ENCODE peak calls at places on chromosomes 5 and 9, in ten cellular contexts. U is pancreas, S is gastrocnemius medialis, G is MM.1S, N is prostate gland, I is IMR-90, Y is right lobe of liver, Q is PC-3, L is colonic mucosa, B is heart right ventricle. E is an unnamed sample. For H3K4me1 and H3K36me3, the result is how much of the 10 kb centered on the place peaks cover.

GRCh38 chr5:135824541-135825041 is 9.9 kb upstream of the SLC25A48 start:
- DNase-seq in U (no peak), S (no peak), G (no peak), N (no peak), I (no peak), Y (no peak), Q (no peak), L (no peak), B (no peak), E (no peak)

GRCh38 chr5:54719384-54720306 is 202.1 kb downstream of the SNX18 start:
- DNase-seq in U (no peak), S (no peak), G (no peak), N (peak), I (peak), Y (no peak), Q (peak), L (no peak), B (peak), E (no peak)

GRCh38 chr9:21499912-21500311 is 17.8 kb upstream of the IFNE start:
- DNase-seq in U (no peak), S (no peak), G (no peak), N (no peak), I (no peak), Y (no peak), Q (no peak), L (no peak), B (no peak), E (no peak)

GRCh38 chr5:75491621-75492020 is 19.8 kb downstream of the CERT1 start:
- DNase-seq in U (no peak), S (no peak), G (no peak), N (no peak), I (no peak), Y (no peak), Q (no peak), L (no peak), B (no peak), E (no peak)

GRCh38 chr5:77852514-77853352 is 76.6 kb upstream of the TBCA start:
- DNase-seq in U (peak), S (no peak), G (no peak), N (no peak), I (peak), Y (peak), Q (no peak), L (peak), B (peak), E (peak)

GRCh38 chr5:172642511-172642910 is 1.4 kb downstream of the NEURL1B start:
- DNase-seq in U (no peak), S (no peak), G (no peak), N (no peak), I (peak), Y (no peak), Q (no peak), L (peak), B (no peak), E (no peak)

GRCh38 chr5:128669803-128670202 is 131.8 kb upstream of the FBN2 start:
- DNase-seq in U (no peak), S (no peak), G (no peak), N (no peak), I (no peak), Y (no peak), Q (peak), L (no peak), B (no peak), E (no peak)

GRCh38 chr9:27924502-27924901 is 351.2 kb upstream of the C9orf72 start:
- DNase-seq in U (no peak), S (no peak), G (no peak), N (no peak), I (no peak), Y (no peak), Q (peak), L (no peak), B (no peak), E (no peak)

GRCh38 chr9:120571443-120572257 is 8.3 kb downstream of the CDK5RAP2 start:
- DNase-seq in U (peak), S (peak), G (no peak), N (peak), I (peak), Y (peak), Q (no peak), L (no peak), B (peak), E (no peak)

GRCh38 chr5:10227396-10227795 is 22.3 kb downstream of the ATPSCKMT start:
- DNase-seq in U (no peak), S (no peak), G (no peak), N (no peak), I (peak), Y (no peak), Q (peak), L (no peak), B (no peak), E (no peak)

GRCh38 chr9:129071526-129072131 is 9.3 kb upstream of the DOLPP1 start:
- DNase-seq in U (no peak), S (no peak), G (no peak), N (no peak), I (no peak), Y (no peak), Q (no peak), L (no peak), B (no peak), E (peak)

GRCh38 chr9:75692309-75692708 is 198.2 kb upstream of the PCSK5 start:
- DNase-seq in U (no peak), S (no peak), G (no peak), N (no peak), I (no peak), Y (no peak), Q (no peak), L (no peak), B (no peak), E (no peak)

GRCh38 chr5:157197088-157197487 is 16.4 kb downstream of the ITK start:
- DNase-seq in U (no peak), S (no peak), G (no peak), N (no peak), I (no peak), Y (no peak), Q (no peak), L (no peak), B (no peak), E (no peak)

GRCh38 chr5:139639619-139640431 is 8.3 kb upstream of the CXXC5 start:
- DNase-seq in U (peak), S (peak), G (no peak), N (no peak), I (peak), Y (peak), Q (peak), L (peak), B (no peak), E (peak)

GRCh38 chr9:125437771-125438221 is 176.2 kb downstream of the GAPVD1 start:
- DNase-seq in U (no peak), S (no peak), G (no peak), N (no peak), I (no peak), Y (peak), Q (no peak), L (no peak), B (no peak), E (no peak)

GRCh38 chr9:93434056-93434455 is 17.4 kb upstream of the FAM120A start:
- DNase-seq in U (no peak), S (no peak), G (no peak), N (no peak), I (no peak), Y (no peak), Q (no peak), L (no peak), B (no peak), E (no peak)

GRCh38 chr5:16929347-16929746 is 6.7 kb downstream of the MYO10 start:
- DNase-seq in U (no peak), S (no peak), G (no peak), N (no peak), I (no peak), Y (no peak), Q (no peak), L (no peak), B (no peak), E (no peak)

GRCh38 chr5:98314262-98314661 is 459.2 kb upstream of the RGMB start:
- DNase-seq in U (no peak), S (no peak), G (no peak), N (no peak), I (peak), Y (no peak), Q (peak), L (no peak), B (no peak), E (no peak)

GRCh38 chr5:55924744-55925143 is 70.0 kb downstream of the IL6ST start:
- DNase-seq in U (no peak), S (no peak), G (no peak), N (no peak), I (no peak), Y (no peak), Q (no peak), L (no peak), B (no peak), E (no peak)

GRCh38 chr5:169796731-169797130 is 159.7 kb downstream of the DOCK2 start:
- DNase-seq in U (no peak), S (no peak), G (no peak), N (no peak), I (no peak), Y (no peak), Q (peak), L (no peak), B (no peak), E (no peak)

GRCh38 chr5:173306695-173307094 is 21.5 kb downstream of the STC2 start:
- DNase-seq in U (no peak), S (no peak), G (no peak), N (no peak), I (no peak), Y (no peak), Q (no peak), L (no peak), B (no peak), E (no peak)

GRCh38 chr5:176406436-176407052 is 9.8 kb downstream of the CLTB start:
- DNase-seq in U (no peak), S (no peak), G (peak), N (no peak), I (no peak), Y (no peak), Q (peak), L (no peak), B (no peak), E (peak)

GRCh38 chr5:156328176-156328575 is 1.2 kb downstream of the SGCD start:
- DNase-seq in U (no peak), S (no peak), G (no peak), N (no peak), I (peak), Y (no peak), Q (no peak), L (no peak), B (no peak), E (no peak)

GRCh38 chr5:124718376-124718775 is 28.1 kb downstream of the ZNF608 start:
- DNase-seq in U (no peak), S (no peak), G (no peak), N (no peak), I (no peak), Y (no peak), Q (peak), L (no peak), B (no peak), E (no peak)

GRCh38 chr9:80797841-80798688 is 891.3 kb downstream of the TLE1 start:
- DNase-seq in U (no peak), S (no peak), G (no peak), N (peak), I (peak), Y (no peak), Q (no peak), L (peak), B (peak), E (no peak)

GRCh38 chr5:115109388-115109787 is 60.3 kb downstream of the TRIM36 start:
- DNase-seq in U (no peak), S (no peak), G (no peak), N (no peak), I (no peak), Y (no peak), Q (no peak), L (no peak), B (no peak), E (no peak)

GRCh38 chr9:86202338-86202882 is 57.0 kb downstream of the C9orf153 start:
- DNase-seq in U (no peak), S (no peak), G (peak), N (no peak), I (peak), Y (no peak), Q (peak), L (no peak), B (peak), E (no peak)

GRCh38 chr9:89466451-89467277 is 31.2 kb downstream of the SEMA4D start:
- DNase-seq in U (no peak), S (no peak), G (no peak), N (no peak), I (no peak), Y (no peak), Q (no peak), L (no peak), B (no peak), E (no peak)

GRCh38 chr9:129095170-129095667 is 14.3 kb downstream of the DOLPP1 start:
- DNase-seq in U (no peak), S (no peak), G (no peak), N (no peak), I (no peak), Y (no peak), Q (no peak), L (no peak), B (no peak), E (no peak)

GRCh38 chr9:21994996-21995651 is 533 bp downstream of the CDKN2B-AS1 start:
- DNase-seq in U (peak), S (no peak), G (no peak), N (peak), I (peak), Y (peak), Q (peak), L (peak), B (peak), E (peak)

GRCh38 chr9:2469681-2470141 is 151.9 kb upstream of the VLDLR start:
- DNase-seq in U (peak), S (no peak), G (peak), N (no peak), I (peak), Y (no peak), Q (peak), L (peak), B (peak), E (peak)

GRCh38 chr5:134403951-134404350 is 7.7 kb downstream of the CDKN2AIPNL start:
- DNase-seq in U (no peak), S (no peak), G (no peak), N (no peak), I (no peak), Y (no peak), Q (peak), L (no peak), B (no peak), E (no peak)

GRCh38 chr9:116506685-116507084 is 180.4 kb upstream of the TRIM32 start:
- DNase-seq in U (no peak), S (no peak), G (no peak), N (no peak), I (peak), Y (no peak), Q (peak), L (no peak), B (no peak), E (no peak)

GRCh38 chr9:69131682-69132081 is 42.4 kb upstream of the TJP2 start:
- DNase-seq in U (no peak), S (peak), G (no peak), N (peak), I (peak), Y (no peak), Q (peak), L (no peak), B (peak), E (no peak)

GRCh38 chr9:70597886-70598285 is 183.4 kb upstream of the KLF9 start:
- DNase-seq in U (no peak), S (no peak), G (no peak), N (no peak), I (no peak), Y (no peak), Q (no peak), L (no peak), B (no peak), E (no peak)

GRCh38 chr9:70602364-70603019 is 188.0 kb upstream of the KLF9 start:
- DNase-seq in U (peak), S (peak), G (peak), N (peak), I (peak), Y (no peak), Q (peak), L (peak), B (peak), E (no peak)

GRCh38 chr9:70600479-70600878 is 186.0 kb upstream of the KLF9 start:
- DNase-seq in U (no peak), S (peak), G (no peak), N (no peak), I (peak), Y (no peak), Q (no peak), L (no peak), B (peak), E (no peak)

GRCh38 chr9:70603020-70603411 is 188.6 kb upstream of the KLF9 start:
- DNase-seq in U (no peak), S (no peak), G (no peak), N (no peak), I (no peak), Y (no peak), Q (no peak), L (no peak), B (no peak), E (no peak)

GRCh38 chr9:70601000-70601929 is 186.8 kb upstream of the KLF9 start:
- DNase-seq in U (peak), S (peak), G (no peak), N (peak), I (peak), Y (peak), Q (peak), L (peak), B (peak), E (peak)
- H3K4me3 ChIP-seq in U (no peak), S (peak), G (no peak), N (no peak), I (peak), Y (no peak), Q (no peak), L (no peak), B (no peak), E (no peak)

DNA sequence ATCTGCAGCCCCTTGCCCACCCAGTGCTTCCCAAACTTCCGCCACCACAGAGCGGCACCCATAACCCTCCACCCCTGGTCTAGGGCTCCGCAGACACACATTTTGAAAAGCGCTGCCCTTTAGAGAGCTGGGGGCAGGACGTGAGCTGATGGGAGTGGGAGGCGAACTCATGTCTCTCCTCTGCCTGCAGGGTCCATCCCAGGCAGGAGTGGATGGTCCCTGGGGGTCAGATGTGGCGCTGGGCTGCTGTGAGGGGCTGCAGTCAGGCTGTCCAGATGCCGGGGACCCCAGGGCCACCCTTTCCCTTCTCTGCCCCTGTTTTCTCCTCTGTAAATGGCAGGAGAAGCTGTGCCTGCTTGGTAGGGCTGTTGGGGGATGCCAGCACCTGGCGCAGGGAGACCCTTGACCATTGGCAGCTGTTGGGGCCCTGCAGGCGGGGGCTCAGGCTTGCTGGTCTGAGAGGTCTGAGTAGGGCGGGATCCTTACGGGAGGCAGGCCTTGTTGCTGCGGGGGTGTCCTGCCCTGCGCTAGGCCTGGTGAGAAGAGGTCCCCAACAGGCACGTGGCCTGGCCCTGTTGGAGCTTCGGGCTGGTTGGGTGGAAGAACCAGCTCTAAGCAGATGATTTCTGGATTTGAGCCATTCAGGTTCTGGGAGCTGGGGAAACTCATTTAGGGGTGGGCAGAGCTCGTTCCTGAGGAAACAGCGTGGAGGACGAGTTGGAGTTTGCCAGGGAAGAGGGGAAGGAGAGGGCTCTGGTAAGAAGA is 10.3 kb upstream of the RNU6ATAC start:
- DNase-seq in U (no peak), S (no peak), G (no peak), N (no peak), I (no peak), Y (peak), Q (no peak), L (no peak), B (no peak), E (no peak)
- H3K4me1 ChIP-seq in U (under half), S (under half), G (under half), N (under half), I (under half), Y (half or more), Q (under half), L (under half), B (half or more), E (under half)

GRCh38 chr9:92295240-92295790 is 1.8 kb upstream of the IARS1 start:
- DNase-seq in U (no peak), S (no peak), G (no peak), N (no peak), I (no peak), Y (no peak), Q (no peak), L (no peak), B (no peak), E (no peak)

GRCh38 chr9:92295827-92296258 is 2.3 kb upstream of the IARS1 start:
- DNase-seq in U (no peak), S (no peak), G (no peak), N (peak), I (no peak), Y (no peak), Q (peak), L (no peak), B (no peak), E (no peak)

GRCh38 chr9:92300935-92301334 is 7.4 kb upstream of the IARS1 start:
- DNase-seq in U (no peak), S (no peak), G (no peak), N (no peak), I (no peak), Y (no peak), Q (no peak), L (no peak), B (no peak), E (no peak)

GRCh38 chr9:92299116-92299515 is 5.6 kb upstream of the IARS1 start:
- DNase-seq in U (no peak), S (no peak), G (no peak), N (no peak), I (no peak), Y (no peak), Q (no peak), L (no peak), B (no peak), E (no peak)

DNA sequence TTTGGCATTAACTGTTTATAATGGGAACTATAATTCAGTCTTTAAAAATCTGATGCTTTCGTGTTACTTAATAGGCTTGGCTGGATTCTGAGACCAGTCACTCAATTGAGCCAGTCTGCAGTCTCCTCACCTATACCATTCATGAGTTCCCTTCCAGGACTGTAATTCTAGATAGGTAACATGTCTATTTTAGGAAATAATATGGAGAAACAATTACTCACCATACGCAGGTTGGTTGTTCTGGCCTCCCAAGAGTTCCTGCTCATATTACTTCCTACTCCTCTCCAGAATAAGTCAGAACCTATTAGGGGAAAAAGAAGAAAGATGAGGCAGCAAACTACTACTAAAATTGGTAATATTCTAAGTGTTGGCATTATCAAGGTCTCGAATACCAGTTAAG is 4.5 kb upstream of the IARS1 start:
- DNase-seq in U (no peak), S (peak), G (no peak), N (no peak), I (no peak), Y (no peak), Q (no peak), L (no peak), B (no peak), E (no peak)
- H3K36me3 ChIP-seq in U (under half), S (half or more), G (under half), N (under half), I (under half), Y (under half), Q (under half), L (under half), B (under half), E (under half)

GRCh38 chr5:178287091-178287790 is 54.6 kb upstream of the PHYKPL start:
- DNase-seq in U (no peak), S (no peak), G (no peak), N (no peak), I (no peak), Y (peak), Q (no peak), L (no peak), B (no peak), E (no peak)
- H3K4me3 ChIP-seq in U (no peak), S (no peak), G (no peak), N (no peak), I (no peak), Y (no peak), Q (no peak), L (no peak), B (no peak), E (no peak)

GRCh38 chr9:136538599-136539426 is 7.0 kb downstream of the NOTCH1 start:
- DNase-seq in U (no peak), S (no peak), G (peak), N (peak), I (no peak), Y (no peak), Q (no peak), L (peak), B (peak), E (peak)
- H3K4me1 ChIP-seq in U (under half), S (under half), G (under half), N (under half), I (under half), Y (under half), Q (under half), L (under half), B (half or more), E (half or more)

E was measured in mucosa of descending colon.